ENCODE peak calls at places on chromosomes 3 and 15, in five cellular contexts. Q is neural progenitor cell, G is pancreas, S is vagina, X is tibial artery. Y is an unnamed sample. For H3K36me3, the result is how much of the 10 kb centered on the place peaks cover.

GRCh38 chr3:53036063-53036619 is 9.7 kb downstream of the SFMBT1 start:
- DNase-seq in S (no peak), Q (no peak), G (no peak), X (no peak), Y (no peak)

GRCh38 chr3:67630666-67631362 is 23.6 kb downstream of the SUCLG2 start:
- DNase-seq in X (no peak), Q (no peak), S (no peak), G (no peak), Y (no peak)

GRCh38 chr3:150511096-150511670 is 35.1 kb downstream of the SERP1 start:
- DNase-seq in X (no peak), Q (no peak), S (no peak), G (no peak), Y (no peak)

GRCh38 chr3:139288266-139288821 is 55.5 kb upstream of the MRPS22 start:
- DNase-seq in S (no peak), Q (no peak), X (no peak), G (peak), Y (peak)

GRCh38 chr3:146750196-146750595 is 145.1 kb upstream of the PLSCR5 start:
- DNase-seq in S (no peak), G (no peak), X (no peak), Q (no peak), Y (no peak)

GRCh38 chr15:67511606-67512005 is 9.3 kb upstream of the C15orf61 start:
- DNase-seq in S (no peak), X (no peak), Q (no peak), G (no peak), Y (no peak)

GRCh38 chr3:52237659-52238172 is 1.2 kb downstream of the TWF2 start:
- DNase-seq in X (peak), S (no peak), G (peak), Q (no peak), Y (peak)

GRCh38 chr3:29937185-29937584 is 656.3 kb downstream of the RBMS3 start:
- DNase-seq in X (no peak), G (no peak), Q (no peak), S (no peak), Y (no peak)

GRCh38 chr3:132660745-132661067 is 577 bp downstream of the UBA5 start:
- DNase-seq in Q (no peak), X (no peak), S (no peak), G (no peak), Y (no peak)

GRCh38 chr15:100334456-100334855 is 7.3 kb downstream of the ADAMTS17 start:
- DNase-seq in X (no peak), S (peak), G (no peak), Q (no peak), Y (no peak)

GRCh38 chr15:25900901-25901300 is 37.8 kb upstream of the ATP10A start:
- DNase-seq in G (no peak), S (no peak), X (no peak), Q (no peak), Y (no peak)

GRCh38 chr3:194140520-194141414 is 4.8 kb downstream of the HES1 start:
- DNase-seq in G (peak), X (peak), S (no peak), Q (peak), Y (peak)

GRCh38 chr15:80234883-80235282 is 17.1 kb downstream of the CTXND1 start:
- DNase-seq in S (no peak), X (no peak), Q (peak), G (peak), Y (no peak)

GRCh38 chr3:123026551-123027291 is 842 bp downstream of the SEMA5B start:
- DNase-seq in S (no peak), G (peak), Q (peak), X (no peak), Y (peak)

GRCh38 chr15:57235186-57235585 is 141.1 kb upstream of the CGNL1 start:
- DNase-seq in Q (no peak), G (no peak), S (no peak), X (no peak), Y (no peak)

GRCh38 chr15:43253431-43254403 is 13.0 kb downstream of the TGM5 start:
- DNase-seq in X (no peak), G (peak), S (no peak), Q (no peak), Y (no peak)

GRCh38 chr15:98865397-98866339 is 141.9 kb downstream of the PGPEP1L start:
- DNase-seq in S (no peak), X (peak), G (peak), Q (no peak), Y (peak)

GRCh38 chr3:85481411-85482192 is 522.8 kb downstream of the CADM2 start:
- DNase-seq in X (no peak), S (no peak), G (no peak), Q (no peak), Y (no peak)

GRCh38 chr3:142448424-142448823 is 587 bp upstream of the XRN1 start:
- DNase-seq in Q (no peak), S (no peak), G (no peak), X (no peak), Y (no peak)

GRCh38 chr3:50390523-50391177 is 31.3 kb upstream of the TMEM115 start:
- DNase-seq in Q (no peak), X (peak), G (peak), S (no peak), Y (peak)

GRCh38 chr3:50385741-50386140 is 26.4 kb upstream of the TMEM115 start:
- DNase-seq in X (no peak), S (no peak), G (no peak), Q (no peak), Y (no peak)

GRCh38 chr3:50388720-50389352 is 29.5 kb upstream of the TMEM115 start:
- DNase-seq in G (no peak), S (no peak), Q (no peak), X (no peak), Y (no peak)

GRCh38 chr3:50389368-50389767 is 30.0 kb upstream of the TMEM115 start:
- DNase-seq in Q (no peak), X (no peak), S (no peak), G (peak), Y (no peak)

GRCh38 chr3:50388021-50388719 is 28.8 kb upstream of the TMEM115 start:
- DNase-seq in S (no peak), G (peak), Q (peak), X (no peak), Y (no peak)
- TF ChIP-seq CTCF in S (no peak), G (peak), Q (peak), X (no peak), Y (no peak)

DNA sequence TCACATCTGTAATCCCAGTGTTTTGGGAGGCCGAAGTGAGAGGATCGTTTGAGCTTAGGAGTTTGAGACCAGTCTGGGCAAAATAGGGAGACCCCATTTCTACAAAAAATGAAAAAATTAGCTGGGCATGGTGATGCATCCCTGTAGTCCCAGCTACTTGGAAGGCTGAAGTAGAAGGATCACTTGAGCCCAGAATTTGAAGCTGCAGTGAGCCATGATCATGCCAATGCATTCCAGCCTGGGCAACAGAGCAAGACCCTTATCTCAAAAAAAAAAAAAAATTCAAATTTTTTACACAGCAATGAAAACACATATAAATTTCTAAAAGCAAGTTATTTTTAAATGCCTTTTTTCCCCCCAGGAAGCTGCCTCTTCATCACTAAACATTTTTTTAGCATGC is 45.5 kb upstream of the IGDCC4 start:
- DNase-seq in S (no peak), X (no peak), G (no peak), Q (no peak), Y (no peak)
- H3K36me3 ChIP-seq in S (under half), X (half or more), G (under half), Q (under half), Y (under half)

DNA sequence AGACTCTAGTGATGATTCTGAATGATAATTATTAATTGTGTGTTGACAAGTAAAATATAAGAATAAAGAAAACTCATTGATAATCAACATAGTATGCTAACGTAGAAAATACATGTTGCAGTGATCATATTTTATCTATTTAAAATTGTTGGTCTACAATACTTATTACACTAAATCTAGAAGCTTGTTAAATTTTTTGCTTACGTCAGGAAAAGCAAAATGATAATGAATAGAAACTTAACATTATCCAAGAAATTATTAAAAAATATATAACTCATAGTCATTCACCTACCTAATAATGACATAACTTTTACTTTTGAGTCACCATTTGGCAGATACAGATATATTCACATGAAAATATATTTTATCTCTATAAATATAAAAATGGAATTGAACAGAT is 984.1 kb downstream of the PLOD2 start:
- DNase-seq in S (no peak), X (no peak), G (no peak), Q (no peak), Y (no peak)
- H3K4me3 ChIP-seq in S (no peak), X (no peak), G (no peak), Q (no peak), Y (no peak)

DNA sequence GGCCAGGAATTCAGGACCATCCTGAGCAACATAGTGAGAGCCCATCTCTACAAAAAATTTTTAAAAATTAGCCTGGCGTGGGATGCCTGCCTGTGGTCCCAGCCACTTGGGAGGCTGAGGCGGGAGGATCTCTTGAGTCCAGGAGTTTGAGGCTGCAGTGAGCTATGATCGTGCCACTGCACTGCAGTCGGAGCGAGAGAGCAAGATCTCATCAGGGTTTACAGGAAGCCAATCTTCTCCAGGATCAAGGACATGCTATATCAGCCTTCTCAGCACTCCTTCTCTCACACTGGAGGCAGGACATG is 451 bp upstream of the STOML1 start:
- DNase-seq in S (no peak), G (no peak), Q (no peak), X (no peak), Y (no peak)
- TF ChIP-seq CTCF in S (no peak), G (no peak), Q (no peak), X (no peak), Y (no peak)

GRCh38 chr3:185199671-185200070 is 46.8 kb upstream of the C3orf70 start:
- DNase-seq in X (no peak), G (no peak), Q (no peak), S (no peak), Y (no peak)
- H3K36me3 ChIP-seq in X (under half), G (under half), Q (under half), S (under half), Y (under half)

DNA sequence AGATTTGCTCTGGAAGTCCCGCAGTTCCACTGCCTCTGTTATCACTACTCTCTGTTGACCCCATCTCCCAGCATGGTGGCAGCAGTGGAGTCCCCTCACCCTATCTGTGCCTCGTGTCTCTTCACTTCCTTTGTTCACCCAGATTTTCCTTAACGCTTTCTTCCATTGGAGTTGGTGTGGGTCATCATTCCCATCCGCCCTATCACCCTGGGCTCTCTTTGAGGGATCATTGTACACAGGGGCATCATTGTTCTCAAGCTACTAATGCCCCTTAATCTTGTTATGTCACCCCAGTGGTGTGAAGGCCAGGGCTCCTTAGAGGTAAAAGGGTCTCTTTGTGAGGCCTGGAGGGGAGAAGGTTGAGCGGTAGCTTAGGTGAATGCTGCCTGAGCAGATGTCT is 329.5 kb upstream of the CTDSPL start:
- DNase-seq in S (no peak), X (no peak), G (no peak), Q (peak), Y (no peak)
- H3K4me3 ChIP-seq in S (no peak), X (no peak), G (no peak), Q (no peak), Y (no peak)

GRCh38 chr15:40289140-40289775 is 6.4 kb upstream of the ANKRD63 start:
- DNase-seq in S (no peak), G (peak), X (no peak), Q (no peak), Y (no peak)
- TF ChIP-seq CTCF in S (no peak), G (no peak), X (no peak), Q (no peak), Y (no peak)

Y was measured in ovary.